ENCODE peak calls at places on chromosomes 11 and 22, in four cellular contexts. O is K562, D is GM12878, Q is H1. J is an unnamed sample.

GRCh38 chr11:65003282-65003681 is 6.5 kb upstream of the BATF2 start:
- DNase-seq in O (no peak), D (no peak), Q (no peak), J (no peak)

GRCh38 chr11:75265851-75266531 is 25.4 kb downstream of the TPBGL start:
- DNase-seq in O (no peak), D (no peak), Q (no peak), J (peak; percentile 65)

GRCh38 chr11:31045335-31045734 is 324.2 kb downstream of the DCDC1 start:
- DNase-seq in O (no peak), D (no peak), Q (no peak), J (peak; percentile 36)

GRCh38 chr11:90216611-90217010 is 6.2 kb downstream of the CHORDC1 start:
- DNase-seq in O (no peak), D (no peak), Q (no peak), J (no peak)

GRCh38 chr11:122663056-122663740 is 7.7 kb downstream of the UBASH3B start:
- DNase-seq in O (no peak), D (no peak), Q (no peak), J (no peak)

GRCh38 chr11:94111241-94111640 is 17.4 kb upstream of the PANX1 start:
- DNase-seq in O (no peak), D (no peak), Q (no peak), J (no peak)

GRCh38 chr11:102552447-102553200 is 22.1 kb upstream of the MMP7 start:
- DNase-seq in O (no peak), D (no peak), Q (no peak), J (no peak)

GRCh38 chr22:49261616-49262015 is 566.1 kb downstream of the BRD1 start:
- DNase-seq in O (no peak), D (no peak), Q (no peak), J (no peak)

GRCh38 chr11:128481135-128481534 is 106.2 kb downstream of the ETS1 start:
- DNase-seq in O (no peak), D (no peak), Q (no peak), J (no peak)

GRCh38 chr22:19404676-19405075 is 26.9 kb downstream of the HIRA start:
- DNase-seq in O (no peak), D (no peak), Q (no peak), J (no peak)

GRCh38 chr11:95282337-95282751 is 51.3 kb upstream of the SESN3 start:
- DNase-seq in O (no peak), D (no peak), Q (no peak), J (no peak)

GRCh38 chr11:119423459-119424254 is 685 bp upstream of the THY1 start:
- DNase-seq in O (peak; percentile 10), D (no peak), Q (no peak), J (no peak)

GRCh38 chr11:47152953-47153950 is 23.4 kb downstream of the ARFGAP2 start:
- DNase-seq in O (peak; percentile 77), D (peak; percentile 7), Q (no peak), J (peak; percentile 89)

GRCh38 chr11:108914211-108914610 is 249.3 kb downstream of the DDX10 start:
- DNase-seq in O (no peak), D (no peak), Q (no peak), J (peak; percentile 12)

GRCh38 chr22:46577361-46578249 is 40.2 kb upstream of the CELSR1 start:
- DNase-seq in O (no peak), D (no peak), Q (no peak), J (peak; percentile 76)

GRCh38 chr11:28760676-28761390 is 652.6 kb downstream of the METTL15 start:
- DNase-seq in O (no peak), D (no peak), Q (no peak), J (no peak)

GRCh38 chr11:12157241-12157661 is 46.9 kb downstream of the MICAL2 start:
- DNase-seq in O (no peak), D (no peak), Q (no peak), J (no peak)

GRCh38 chr11:9489366-9489765 is 28.6 kb downstream of the ZNF143 start:
- DNase-seq in O (no peak), D (no peak), Q (no peak), J (no peak)

GRCh38 chr11:78158987-78159662 is 19.7 kb upstream of the ALG8 start:
- DNase-seq in O (no peak), D (no peak), Q (no peak), J (no peak)

GRCh38 chr22:29663230-29663826 is 56.5 kb upstream of the CABP7 start:
- DNase-seq in O (no peak), D (no peak), Q (no peak), J (no peak)

GRCh38 chr11:118233377-118233776 is 8.6 kb upstream of the JAML start:
- DNase-seq in O (no peak), D (no peak), Q (no peak), J (no peak)

GRCh38 chr22:49513358-49513851 is 314.3 kb downstream of the BRD1 start:
- DNase-seq in O (no peak), D (no peak), Q (no peak), J (no peak)

GRCh38 chr11:75450826-75451783 is 18.1 kb upstream of the KLHL35 start:
- DNase-seq in O (peak; percentile 68), D (no peak), Q (no peak), J (peak; percentile 68)

GRCh38 chr11:122261546-122261945 is 145.5 kb upstream of the BLID start:
- DNase-seq in O (no peak), D (no peak), Q (no peak), J (no peak)

GRCh38 chr22:44325718-44326548 is 13.2 kb upstream of the SHISAL1 start:
- DNase-seq in O (no peak), D (no peak), Q (no peak), J (peak; percentile 82)

DNA sequence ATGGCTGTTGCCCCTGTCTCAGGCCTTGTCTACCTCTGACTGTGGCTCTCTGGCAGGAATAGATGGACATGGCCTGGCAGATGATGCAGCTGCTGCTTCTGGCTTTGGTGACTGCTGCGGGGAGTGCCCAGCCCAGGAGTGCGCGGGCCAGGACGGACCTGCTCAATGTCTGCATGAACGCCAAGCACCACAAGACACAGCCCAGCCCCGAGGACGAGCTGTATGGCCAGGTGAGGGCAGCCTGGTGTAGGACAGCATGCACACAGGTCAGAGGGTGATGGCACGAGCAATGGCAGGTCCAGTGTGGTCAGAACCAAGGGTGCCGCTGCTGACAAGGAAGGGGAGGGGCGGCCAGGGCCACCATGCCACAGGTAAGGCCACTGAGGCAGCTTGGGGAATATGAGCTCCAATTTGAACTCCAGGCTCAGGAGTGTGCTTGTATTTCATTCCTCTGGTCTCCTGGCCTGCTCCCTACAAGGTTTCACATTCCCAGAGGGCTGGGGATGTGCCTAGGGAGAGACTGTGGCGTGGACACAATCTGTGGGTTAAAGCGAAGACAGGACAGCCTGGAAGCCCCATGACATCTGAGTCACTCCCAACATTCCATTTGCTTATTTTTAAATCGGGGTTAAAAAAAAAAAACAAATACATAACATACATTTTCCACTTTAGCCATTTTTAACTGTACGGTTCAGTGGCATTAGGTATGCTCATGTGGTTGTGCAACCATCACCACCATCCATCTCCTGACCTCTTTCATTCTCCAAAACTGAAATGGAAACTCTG is 559 bp downstream of the FOLR3 start:
- DNase-seq in O (no peak), D (no peak), Q (no peak), J (no peak)
- H2AFZ ChIP-seq in O (no peak overlapping the region), D (no peak overlapping the region), Q (no peak overlapping the region), J (no peak overlapping the region)

DNA sequence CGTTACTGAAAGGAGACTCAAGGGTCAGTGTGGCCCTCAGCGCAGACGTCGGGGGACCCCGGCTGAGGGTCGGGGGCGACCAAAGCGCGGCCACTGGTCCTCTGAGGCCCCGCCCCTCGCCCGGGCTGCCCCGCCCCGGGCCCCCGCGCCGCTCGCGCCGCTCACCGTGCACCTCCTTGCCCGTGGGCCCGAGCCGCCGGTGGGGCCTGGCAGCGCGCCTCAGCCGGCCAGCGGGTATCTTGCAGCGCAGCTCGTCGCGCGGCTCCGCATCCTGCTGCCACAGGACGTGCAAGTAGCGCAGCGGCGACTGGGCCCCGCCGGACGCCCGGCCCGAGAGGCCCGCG is 416 bp downstream of the ANKRD54 start:
- DNase-seq in O (peak; percentile 53), D (no peak), Q (no peak), J (peak; percentile 85)
- TF ChIP-seq NRF1 in O (no peak), D (no peak), Q (no peak), J (peak; percentile 12)

DNA sequence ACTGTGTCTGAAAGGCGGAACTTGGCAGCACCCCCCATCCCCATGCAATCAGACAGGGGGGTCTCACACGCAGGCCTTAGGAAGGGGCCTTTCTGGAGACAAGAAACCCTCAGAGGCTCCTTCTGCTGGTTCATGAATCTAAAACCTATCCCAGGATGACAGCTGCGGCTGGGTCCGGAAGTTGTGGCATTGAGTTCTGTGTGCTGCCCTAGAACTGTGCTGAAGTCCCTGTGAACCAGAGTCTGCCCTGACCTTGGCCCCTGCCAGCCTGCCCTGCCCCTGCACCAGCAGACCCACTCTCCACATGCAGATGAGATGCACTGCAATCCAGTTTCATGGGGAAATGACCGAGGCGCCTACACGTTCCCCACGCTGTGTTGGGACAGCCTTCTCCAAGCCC is 268.0 kb downstream of the CTTN start:
- DNase-seq in O (no peak), D (no peak), Q (no peak), J (no peak)
- TF ChIP-seq RAD21 in O (no peak), D (no peak), Q (no peak), J (no peak)

DNA sequence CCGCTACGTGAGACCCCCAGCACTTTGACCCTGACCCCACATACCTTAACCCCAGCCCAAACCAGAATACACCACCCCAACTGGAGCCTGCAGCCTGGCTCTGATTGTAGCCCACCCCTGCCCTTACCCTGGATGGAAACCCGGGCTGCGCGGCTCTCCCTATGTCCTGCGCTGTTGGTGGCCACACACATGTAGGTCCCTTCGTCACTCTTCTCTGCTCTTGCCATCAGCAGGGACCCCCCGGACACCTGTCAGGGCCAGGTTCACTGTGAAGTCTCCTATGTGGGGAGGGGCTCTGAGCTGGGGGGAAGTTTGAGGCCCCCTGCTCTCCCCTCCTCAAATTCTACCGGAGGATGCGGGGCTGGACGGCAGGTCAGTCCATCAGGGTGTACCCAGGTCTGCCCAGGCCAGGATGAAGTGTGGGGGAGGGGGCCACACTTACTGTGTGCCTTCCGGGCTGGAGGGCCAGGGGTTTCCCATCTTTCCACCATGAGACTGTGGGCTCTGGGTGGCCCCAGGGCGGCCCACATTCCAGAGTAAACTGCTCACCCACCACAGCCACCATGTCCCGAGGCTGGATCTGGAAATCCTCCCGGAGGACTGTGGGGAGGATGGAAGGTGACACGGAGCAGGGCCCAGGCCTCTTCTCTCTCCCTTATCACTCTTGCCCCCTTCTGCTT is 1.5 kb downstream of the ROBO4 start:
- DNase-seq in O (no peak), D (no peak), Q (no peak), J (peak; percentile 8)
- H2AFZ ChIP-seq in O (no peak overlapping the region), D (no peak overlapping the region), Q (no peak overlapping the region), J (no peak overlapping the region)

DNA sequence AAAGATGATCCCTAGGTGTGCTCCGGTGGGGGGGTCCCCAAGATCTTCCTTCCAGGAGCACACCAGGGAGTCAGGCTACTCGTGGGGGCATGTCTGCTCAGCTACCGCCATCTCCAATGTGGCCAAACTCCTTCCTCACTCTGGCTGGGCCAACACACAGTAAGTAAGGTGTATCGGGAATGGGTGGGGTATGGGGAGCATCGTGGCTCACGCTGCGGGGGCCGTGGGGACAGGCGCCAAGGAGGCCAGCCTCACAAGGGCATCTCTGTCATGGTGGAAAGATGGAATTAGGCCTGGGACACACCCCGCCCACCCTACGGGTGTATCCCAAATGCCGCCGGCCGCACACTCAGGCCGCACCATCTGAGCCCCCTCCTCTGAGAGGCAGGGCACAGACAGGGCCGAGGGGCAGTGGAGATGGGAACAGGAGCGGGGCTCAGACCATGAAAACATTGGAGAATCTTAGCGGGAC is 8.3 kb downstream of the IGF2 start:
- DNase-seq in O (no peak), D (no peak), Q (no peak), J (no peak)
- TF ChIP-seq NRF1 in O (no peak), D (no peak), Q (no peak), J (no peak)

DNA sequence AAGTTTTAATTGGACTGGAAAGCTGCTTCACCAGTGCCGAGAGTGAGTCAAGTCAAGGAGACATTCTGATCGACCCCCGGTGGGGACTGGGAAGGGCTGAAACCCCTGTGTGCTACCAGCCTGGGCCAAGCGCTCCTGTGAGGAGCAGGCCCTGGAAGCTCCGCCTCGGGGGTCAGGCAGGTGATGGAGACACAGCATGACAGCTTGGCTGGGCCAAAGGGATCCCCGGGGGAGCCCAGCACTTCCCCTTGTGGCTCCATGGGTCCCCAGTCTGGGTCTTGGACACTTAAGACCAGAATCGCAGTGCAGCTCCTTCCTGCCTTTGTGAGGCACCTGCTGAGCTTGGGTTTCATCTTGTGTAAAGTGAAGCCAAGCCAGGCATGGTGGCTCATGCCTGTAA is 89.2 kb downstream of the MORC2 start:
- DNase-seq in O (no peak), D (no peak), Q (no peak), J (no peak)
- TF ChIP-seq RAD21 in O (no peak), D (no peak), Q (no peak), J (no peak)

J was measured in SK-N-SH.